ENCODE peak calls at places on chromosomes 6 and 20, in nine cellular contexts. One of them, this sample, is unnamed.

GRCh38 chr6:147618457-147618856 is 110.0 kb downstream of the SAMD5 start:
- DNase-seq in A673: no peak
- DNase-seq in CD8-positive, alpha-beta T cell: no peak
- DNase-seq in GM23338: no peak
- DNase-seq in right atrium auricular region: no peak
- DNase-seq in substantia nigra: no peak
- DNase-seq in colonic mucosa: no peak
- DNase-seq in ovary: no peak
- DNase-seq in uterus: no peak
- DNase-seq in this sample: no peak

GRCh38 chr20:32957451-32957850 is 46.8 kb downstream of the SUN5 start:
- DNase-seq in ovary: no peak
- DNase-seq in A673: no peak
- DNase-seq in CD8-positive, alpha-beta T cell: no peak
- DNase-seq in right atrium auricular region: no peak
- DNase-seq in colonic mucosa: no peak
- DNase-seq in substantia nigra: no peak
- DNase-seq in uterus: no peak
- DNase-seq in GM23338: no peak
- DNase-seq in this sample: no peak

GRCh38 chr6:42898891-42899361 is 16.9 kb upstream of the PTCRA start:
- DNase-seq in colonic mucosa: peak; percentile 84
- DNase-seq in A673: peak; percentile 77
- DNase-seq in right atrium auricular region: peak; percentile 74
- DNase-seq in ovary: peak; percentile 80
- DNase-seq in CD8-positive, alpha-beta T cell: peak; percentile 78
- DNase-seq in uterus: peak; percentile 79
- DNase-seq in GM23338: peak; percentile 92
- DNase-seq in substantia nigra: peak; percentile 37
- DNase-seq in this sample: peak; percentile 35

GRCh38 chr6:55058682-55059081 is 115.6 kb upstream of the HCRTR2 start:
- DNase-seq in GM23338: no peak
- DNase-seq in right atrium auricular region: no peak
- DNase-seq in substantia nigra: no peak
- DNase-seq in colonic mucosa: no peak
- DNase-seq in CD8-positive, alpha-beta T cell: no peak
- DNase-seq in ovary: no peak
- DNase-seq in uterus: no peak
- DNase-seq in A673: peak; percentile 87
- DNase-seq in this sample: no peak

GRCh38 chr6:20817806-20818320 is 283.6 kb downstream of the CDKAL1 start:
- DNase-seq in colonic mucosa: no peak
- DNase-seq in A673: no peak
- DNase-seq in ovary: no peak
- DNase-seq in right atrium auricular region: no peak
- DNase-seq in GM23338: peak; percentile 20
- DNase-seq in CD8-positive, alpha-beta T cell: no peak
- DNase-seq in substantia nigra: no peak
- DNase-seq in uterus: no peak
- DNase-seq in this sample: no peak

GRCh38 chr6:18126116-18126515 is 3.6 kb upstream of the NHLRC1 start:
- DNase-seq in CD8-positive, alpha-beta T cell: no peak
- DNase-seq in right atrium auricular region: no peak
- DNase-seq in A673: no peak
- DNase-seq in substantia nigra: no peak
- DNase-seq in colonic mucosa: no peak
- DNase-seq in uterus: no peak
- DNase-seq in ovary: no peak
- DNase-seq in GM23338: no peak
- DNase-seq in this sample: no peak

GRCh38 chr6:90083891-90084290 is 189.6 kb downstream of the GJA10 start:
- DNase-seq in uterus: no peak
- DNase-seq in GM23338: no peak
- DNase-seq in A673: no peak
- DNase-seq in right atrium auricular region: no peak
- DNase-seq in CD8-positive, alpha-beta T cell: peak; percentile 35
- DNase-seq in colonic mucosa: no peak
- DNase-seq in substantia nigra: no peak
- DNase-seq in ovary: no peak
- DNase-seq in this sample: no peak

GRCh38 chr20:53355790-53356189 is 237.8 kb downstream of the ZNF217 start:
- DNase-seq in ovary: no peak
- DNase-seq in right atrium auricular region: no peak
- DNase-seq in GM23338: no peak
- DNase-seq in CD8-positive, alpha-beta T cell: no peak
- DNase-seq in substantia nigra: no peak
- DNase-seq in A673: no peak
- DNase-seq in uterus: no peak
- DNase-seq in colonic mucosa: no peak
- DNase-seq in this sample: no peak

GRCh38 chr6:73388800-73389512 is 5.7 kb upstream of the DDX43 start:
- DNase-seq in substantia nigra: peak; percentile 3
- DNase-seq in A673: peak; percentile 81
- DNase-seq in colonic mucosa: peak; percentile 45
- DNase-seq in CD8-positive, alpha-beta T cell: peak; percentile 67
- DNase-seq in ovary: peak; percentile 22
- DNase-seq in uterus: peak; percentile 22
- DNase-seq in right atrium auricular region: peak; percentile 60
- DNase-seq in GM23338: peak; percentile 95
- DNase-seq in this sample: no peak

GRCh38 chr6:114008331-114008730 is 37.4 kb upstream of the HDAC2 start:
- DNase-seq in CD8-positive, alpha-beta T cell: no peak
- DNase-seq in uterus: no peak
- DNase-seq in substantia nigra: no peak
- DNase-seq in GM23338: no peak
- DNase-seq in colonic mucosa: no peak
- DNase-seq in A673: no peak
- DNase-seq in right atrium auricular region: no peak
- DNase-seq in ovary: no peak
- DNase-seq in this sample: no peak

GRCh38 chr6:3587660-3588059 is 130.8 kb upstream of the SLC22A23 start:
- DNase-seq in GM23338: no peak
- DNase-seq in CD8-positive, alpha-beta T cell: no peak
- DNase-seq in colonic mucosa: no peak
- DNase-seq in substantia nigra: no peak
- DNase-seq in uterus: no peak
- DNase-seq in right atrium auricular region: no peak
- DNase-seq in ovary: no peak
- DNase-seq in A673: no peak
- DNase-seq in this sample: no peak

DNA sequence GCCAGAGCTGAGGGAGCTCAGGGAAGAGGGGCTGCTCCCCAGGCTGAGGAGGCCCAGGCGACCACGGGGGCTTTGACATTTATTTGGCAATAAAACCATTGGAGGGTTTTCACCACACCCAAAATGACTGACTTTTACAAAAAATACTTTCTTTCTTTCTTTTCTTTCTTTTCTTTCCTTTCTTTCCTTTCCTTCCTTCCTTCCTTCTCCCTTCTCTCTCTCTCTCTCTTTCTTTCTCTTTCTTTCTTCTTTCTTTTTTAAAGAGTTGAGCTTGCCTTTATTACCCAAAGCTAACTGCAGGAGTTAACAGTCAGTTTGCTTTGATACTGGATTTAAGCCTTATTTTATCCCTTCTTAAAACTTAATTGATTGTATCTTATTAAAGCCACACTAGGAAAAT is 17.2 kb downstream of the SNX9 start:
- DNase-seq in uterus: no peak
- DNase-seq in substantia nigra: no peak
- DNase-seq in colonic mucosa: no peak
- DNase-seq in ovary: no peak
- DNase-seq in A673: no peak
- DNase-seq in CD8-positive, alpha-beta T cell: no peak
- DNase-seq in right atrium auricular region: no peak
- DNase-seq in GM23338: no peak
- DNase-seq in this sample: no peak
- H3K27ac ChIP-seq in uterus: no peak overlapping the region
- H3K27ac ChIP-seq in substantia nigra: no peak overlapping the region
- H3K27ac ChIP-seq in colonic mucosa: no peak overlapping the region
- H3K27ac ChIP-seq in ovary: no peak overlapping the region
- H3K27ac ChIP-seq in A673: peak overlapping the region; percentile 3
- H3K27ac ChIP-seq in CD8-positive, alpha-beta T cell: no peak overlapping the region
- H3K27ac ChIP-seq in right atrium auricular region: no peak overlapping the region
- H3K27ac ChIP-seq in GM23338: no peak overlapping the region
- H3K27ac ChIP-seq in this sample: no peak overlapping the region

GRCh38 chr6:145327497-145328055 is 407.7 kb downstream of the EPM2A start:
- DNase-seq in colonic mucosa: no peak
- DNase-seq in substantia nigra: no peak
- DNase-seq in right atrium auricular region: no peak
- DNase-seq in CD8-positive, alpha-beta T cell: no peak
- DNase-seq in GM23338: peak; percentile 3
- DNase-seq in A673: no peak
- DNase-seq in ovary: no peak
- DNase-seq in uterus: no peak
- DNase-seq in this sample: no peak

GRCh38 chr6:145319605-145320004 is 415.7 kb downstream of the EPM2A start:
- DNase-seq in colonic mucosa: no peak
- DNase-seq in uterus: no peak
- DNase-seq in right atrium auricular region: no peak
- DNase-seq in CD8-positive, alpha-beta T cell: no peak
- DNase-seq in substantia nigra: no peak
- DNase-seq in GM23338: no peak
- DNase-seq in ovary: no peak
- DNase-seq in A673: no peak
- DNase-seq in this sample: no peak

GRCh38 chr6:145318952-145319351 is 416.4 kb downstream of the EPM2A start:
- DNase-seq in A673: no peak
- DNase-seq in right atrium auricular region: no peak
- DNase-seq in uterus: no peak
- DNase-seq in CD8-positive, alpha-beta T cell: no peak
- DNase-seq in colonic mucosa: no peak
- DNase-seq in ovary: no peak
- DNase-seq in GM23338: peak; percentile 4
- DNase-seq in substantia nigra: no peak
- DNase-seq in this sample: no peak

GRCh38 chr6:145323652-145324051 is 411.7 kb downstream of the EPM2A start:
- DNase-seq in uterus: no peak
- DNase-seq in A673: no peak
- DNase-seq in right atrium auricular region: no peak
- DNase-seq in ovary: no peak
- DNase-seq in GM23338: no peak
- DNase-seq in substantia nigra: no peak
- DNase-seq in CD8-positive, alpha-beta T cell: no peak
- DNase-seq in colonic mucosa: no peak
- DNase-seq in this sample: no peak
- H3K27ac ChIP-seq in uterus: no peak overlapping the region
- H3K27ac ChIP-seq in A673: no peak overlapping the region
- H3K27ac ChIP-seq in right atrium auricular region: peak overlapping the region; percentile 81
- H3K27ac ChIP-seq in ovary: no peak overlapping the region
- H3K27ac ChIP-seq in GM23338: no peak overlapping the region
- H3K27ac ChIP-seq in substantia nigra: no peak overlapping the region
- H3K27ac ChIP-seq in CD8-positive, alpha-beta T cell: no peak overlapping the region
- H3K27ac ChIP-seq in colonic mucosa: no peak overlapping the region
- H3K27ac ChIP-seq in this sample: peak overlapping the region; percentile 70

GRCh38 chr6:24930386-24930785 is 5.4 kb downstream of the RIPOR2 start:
- DNase-seq in GM23338: no peak
- DNase-seq in colonic mucosa: no peak
- DNase-seq in substantia nigra: no peak
- DNase-seq in ovary: no peak
- DNase-seq in A673: no peak
- DNase-seq in uterus: peak; percentile 54
- DNase-seq in right atrium auricular region: no peak
- DNase-seq in CD8-positive, alpha-beta T cell: no peak
- DNase-seq in this sample: peak; percentile 63

GRCh38 chr6:24933266-24933665 is 2.5 kb downstream of the RIPOR2 start:
- DNase-seq in substantia nigra: no peak
- DNase-seq in ovary: no peak
- DNase-seq in A673: no peak
- DNase-seq in colonic mucosa: no peak
- DNase-seq in GM23338: no peak
- DNase-seq in CD8-positive, alpha-beta T cell: no peak
- DNase-seq in uterus: no peak
- DNase-seq in right atrium auricular region: no peak
- DNase-seq in this sample: no peak

GRCh38 chr6:24931296-24931695 is 4.5 kb downstream of the RIPOR2 start:
- DNase-seq in CD8-positive, alpha-beta T cell: no peak
- DNase-seq in ovary: no peak
- DNase-seq in GM23338: no peak
- DNase-seq in colonic mucosa: no peak
- DNase-seq in A673: no peak
- DNase-seq in uterus: no peak
- DNase-seq in right atrium auricular region: no peak
- DNase-seq in substantia nigra: no peak
- DNase-seq in this sample: no peak

GRCh38 chr6:24932832-24933231 is 2.9 kb downstream of the RIPOR2 start:
- DNase-seq in colonic mucosa: no peak
- DNase-seq in GM23338: no peak
- DNase-seq in CD8-positive, alpha-beta T cell: no peak
- DNase-seq in right atrium auricular region: no peak
- DNase-seq in ovary: no peak
- DNase-seq in A673: no peak
- DNase-seq in uterus: no peak
- DNase-seq in substantia nigra: no peak
- DNase-seq in this sample: no peak

DNA sequence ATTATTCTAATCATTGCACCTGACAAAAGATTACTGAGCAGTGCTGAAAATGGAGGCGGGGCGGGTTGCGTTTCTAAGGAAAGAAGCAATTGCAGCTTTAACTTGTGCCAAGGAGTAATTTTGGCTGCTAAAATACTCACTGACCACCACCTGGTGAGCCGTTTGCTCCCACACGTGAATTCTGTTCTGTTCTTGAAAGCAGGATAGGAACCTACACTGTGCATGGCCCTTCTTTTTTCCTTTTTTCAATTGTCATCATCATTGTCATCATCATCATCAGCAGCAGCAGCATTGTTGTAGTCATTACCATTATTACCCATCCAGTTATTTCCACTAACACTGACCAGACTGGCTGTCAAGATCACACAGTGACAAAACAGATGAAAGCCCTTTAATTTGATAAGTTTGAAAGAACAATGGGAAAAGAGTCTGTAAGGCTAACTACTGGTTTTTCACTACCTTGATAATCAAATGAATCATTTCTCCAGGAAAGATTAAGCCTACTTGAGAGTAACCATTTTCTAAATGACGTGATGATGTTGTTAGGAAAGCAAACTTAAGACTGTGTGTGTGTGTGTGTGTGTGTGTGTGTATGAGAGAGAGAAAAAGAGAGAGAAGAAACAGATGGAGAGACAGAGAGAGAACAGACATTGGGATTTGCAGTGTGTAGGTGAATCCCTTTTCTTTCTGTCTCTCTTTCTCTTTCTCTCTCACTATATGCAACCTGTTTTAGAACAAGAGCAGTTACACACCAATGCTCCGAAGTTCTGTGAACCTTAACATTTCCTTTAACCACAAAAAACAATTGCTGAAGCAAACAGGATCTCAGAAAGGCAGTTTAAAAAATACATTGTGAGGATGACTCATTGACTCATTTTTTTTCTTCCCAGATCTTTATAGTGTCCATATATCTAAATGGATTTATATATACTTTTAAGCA is 3.7 kb downstream of the RIPOR2 start:
- DNase-seq in substantia nigra: no peak
- DNase-seq in ovary: no peak
- DNase-seq in colonic mucosa: no peak
- DNase-seq in GM23338: no peak
- DNase-seq in CD8-positive, alpha-beta T cell: no peak
- DNase-seq in A673: no peak
- DNase-seq in right atrium auricular region: no peak
- DNase-seq in uterus: no peak
- DNase-seq in this sample: no peak
- H3K27ac ChIP-seq in substantia nigra: no peak overlapping the region
- H3K27ac ChIP-seq in ovary: no peak overlapping the region
- H3K27ac ChIP-seq in colonic mucosa: no peak overlapping the region
- H3K27ac ChIP-seq in GM23338: peak overlapping the region; percentile 18
- H3K27ac ChIP-seq in CD8-positive, alpha-beta T cell: peak overlapping the region; percentile 80
- H3K27ac ChIP-seq in A673: no peak overlapping the region
- H3K27ac ChIP-seq in right atrium auricular region: no peak overlapping the region
- H3K27ac ChIP-seq in uterus: peak overlapping the region; percentile 69
- H3K27ac ChIP-seq in this sample: no peak overlapping the region

GRCh38 chr6:159169557-159170332 is 545 bp downstream of the FNDC1 start:
- DNase-seq in CD8-positive, alpha-beta T cell: no peak
- DNase-seq in substantia nigra: no peak
- DNase-seq in right atrium auricular region: no peak
- DNase-seq in A673: peak; percentile 50
- DNase-seq in colonic mucosa: peak; percentile 21
- DNase-seq in ovary: no peak
- DNase-seq in GM23338: peak; percentile 86
- DNase-seq in uterus: no peak
- DNase-seq in this sample: no peak
- H3K27ac ChIP-seq in CD8-positive, alpha-beta T cell: no peak overlapping the region
- H3K27ac ChIP-seq in substantia nigra: no peak overlapping the region
- H3K27ac ChIP-seq in right atrium auricular region: no peak overlapping the region
- H3K27ac ChIP-seq in A673: no peak overlapping the region
- H3K27ac ChIP-seq in colonic mucosa: no peak overlapping the region
- H3K27ac ChIP-seq in ovary: no peak overlapping the region
- H3K27ac ChIP-seq in GM23338: no peak overlapping the region
- H3K27ac ChIP-seq in uterus: no peak overlapping the region
- H3K27ac ChIP-seq in this sample: no peak overlapping the region